ENCODE peak calls at places on chromosomes 12 and 14, in four cellular contexts. One of them, this sample, is unnamed.

GRCh38 chr12:124428792-124429281 is 133.9 kb downstream of the RFLNA start:
- DNase-seq in HepG2: no peak
- DNase-seq in HL-60: no peak
- DNase-seq in prostate gland: no peak
- DNase-seq in this sample: no peak

GRCh38 chr12:98808243-98808895 is 163.3 kb downstream of the APAF1 start:
- DNase-seq in HepG2: no peak
- DNase-seq in HL-60: no peak
- DNase-seq in prostate gland: no peak
- DNase-seq in this sample: no peak

GRCh38 chr14:68694516-68695235 is 98.2 kb downstream of the ZFP36L1 start:
- DNase-seq in HepG2: no peak
- DNase-seq in HL-60: no peak
- DNase-seq in prostate gland: no peak
- DNase-seq in this sample: peak

GRCh38 chr14:53128303-53128702 is 24.8 kb downstream of the DDHD1 start:
- DNase-seq in HepG2: no peak
- DNase-seq in HL-60: no peak
- DNase-seq in prostate gland: no peak
- DNase-seq in this sample: no peak

GRCh38 chr14:42869681-42870080 is 1263.0 kb downstream of the LRFN5 start:
- DNase-seq in HepG2: no peak
- DNase-seq in HL-60: no peak
- DNase-seq in prostate gland: no peak
- DNase-seq in this sample: no peak

GRCh38 chr14:52131640-52132320 is 62.9 kb upstream of the NID2 start:
- DNase-seq in HepG2: peak
- DNase-seq in HL-60: no peak
- DNase-seq in prostate gland: peak
- DNase-seq in this sample: peak

GRCh38 chr12:94832780-94833760 is 170.4 kb downstream of the NDUFA12 start:
- DNase-seq in HepG2: no peak
- DNase-seq in HL-60: no peak
- DNase-seq in prostate gland: no peak
- DNase-seq in this sample: no peak

GRCh38 chr14:34971381-34971780 is 11.4 kb upstream of the SRP54 start:
- DNase-seq in HepG2: no peak
- DNase-seq in HL-60: no peak
- DNase-seq in prostate gland: no peak
- DNase-seq in this sample: no peak

GRCh38 chr12:123519151-123520001 is 14.1 kb downstream of the RILPL1 start:
- DNase-seq in HepG2: peak
- DNase-seq in HL-60: no peak
- DNase-seq in prostate gland: peak
- DNase-seq in this sample: no peak

GRCh38 chr14:51860164-51860835 is at the start of gene GNG2:
- DNase-seq in HepG2: no peak
- DNase-seq in HL-60: peak
- DNase-seq in prostate gland: peak
- DNase-seq in this sample: peak

GRCh38 chr12:88142610-88142991 is 494 bp downstream of the TMTC3 start:
- DNase-seq in HepG2: peak
- DNase-seq in HL-60: no peak
- DNase-seq in prostate gland: peak
- DNase-seq in this sample: peak

GRCh38 chr12:71958993-71959588 is 20.4 kb downstream of the TPH2 start:
- DNase-seq in HepG2: no peak
- DNase-seq in HL-60: no peak
- DNase-seq in prostate gland: no peak
- DNase-seq in this sample: no peak

GRCh38 chr14:45198551-45198950 is 54.5 kb downstream of the MIS18BP1 start:
- DNase-seq in HepG2: no peak
- DNase-seq in HL-60: no peak
- DNase-seq in prostate gland: peak
- DNase-seq in this sample: no peak

GRCh38 chr12:53696655-53697321 is 20.9 kb upstream of the ATP5MC2 start:
- DNase-seq in HepG2: no peak
- DNase-seq in HL-60: no peak
- DNase-seq in prostate gland: no peak
- DNase-seq in this sample: no peak

GRCh38 chr12:39807043-39807442 is 187.4 kb upstream of the ABCD2 start:
- DNase-seq in HepG2: peak
- DNase-seq in HL-60: peak
- DNase-seq in prostate gland: no peak
- DNase-seq in this sample: no peak

GRCh38 chr12:68290126-68290525 is 36.7 kb upstream of the IL22 start:
- DNase-seq in HepG2: no peak
- DNase-seq in HL-60: no peak
- DNase-seq in prostate gland: no peak
- DNase-seq in this sample: no peak

GRCh38 chr12:120183211-120183631 is 11.3 kb downstream of the GCN1 start:
- DNase-seq in HepG2: no peak
- DNase-seq in HL-60: no peak
- DNase-seq in prostate gland: no peak
- DNase-seq in this sample: no peak

GRCh38 chr12:93698307-93699092 is 21.3 kb downstream of the CRADD start:
- DNase-seq in HepG2: peak
- DNase-seq in HL-60: no peak
- DNase-seq in prostate gland: no peak
- DNase-seq in this sample: no peak

GRCh38 chr14:92558319-92558718 is 44.7 kb downstream of the RIN3 start:
- DNase-seq in HepG2: no peak
- DNase-seq in HL-60: no peak
- DNase-seq in prostate gland: no peak
- DNase-seq in this sample: no peak

GRCh38 chr12:6957741-6958608 is 6.8 kb downstream of the PTPN6 start:
- DNase-seq in HepG2: no peak
- DNase-seq in HL-60: no peak
- DNase-seq in prostate gland: no peak
- DNase-seq in this sample: peak
- H3K27ac ChIP-seq in HepG2: no peak
- H3K27ac ChIP-seq in HL-60: peak
- H3K27ac ChIP-seq in prostate gland: no peak
- H3K27ac ChIP-seq in this sample: no peak

GRCh38 chr14:87432698-87433097 is 560.3 kb downstream of the GALC start:
- DNase-seq in HepG2: no peak
- DNase-seq in HL-60: no peak
- DNase-seq in prostate gland: no peak
- DNase-seq in this sample: no peak
- TF ChIP-seq POLR2AphosphoS5 in HepG2: no peak
- TF ChIP-seq POLR2AphosphoS5 in HL-60: no peak
- TF ChIP-seq POLR2AphosphoS5 in prostate gland: no peak
- TF ChIP-seq POLR2AphosphoS5 in this sample: no peak

DNA sequence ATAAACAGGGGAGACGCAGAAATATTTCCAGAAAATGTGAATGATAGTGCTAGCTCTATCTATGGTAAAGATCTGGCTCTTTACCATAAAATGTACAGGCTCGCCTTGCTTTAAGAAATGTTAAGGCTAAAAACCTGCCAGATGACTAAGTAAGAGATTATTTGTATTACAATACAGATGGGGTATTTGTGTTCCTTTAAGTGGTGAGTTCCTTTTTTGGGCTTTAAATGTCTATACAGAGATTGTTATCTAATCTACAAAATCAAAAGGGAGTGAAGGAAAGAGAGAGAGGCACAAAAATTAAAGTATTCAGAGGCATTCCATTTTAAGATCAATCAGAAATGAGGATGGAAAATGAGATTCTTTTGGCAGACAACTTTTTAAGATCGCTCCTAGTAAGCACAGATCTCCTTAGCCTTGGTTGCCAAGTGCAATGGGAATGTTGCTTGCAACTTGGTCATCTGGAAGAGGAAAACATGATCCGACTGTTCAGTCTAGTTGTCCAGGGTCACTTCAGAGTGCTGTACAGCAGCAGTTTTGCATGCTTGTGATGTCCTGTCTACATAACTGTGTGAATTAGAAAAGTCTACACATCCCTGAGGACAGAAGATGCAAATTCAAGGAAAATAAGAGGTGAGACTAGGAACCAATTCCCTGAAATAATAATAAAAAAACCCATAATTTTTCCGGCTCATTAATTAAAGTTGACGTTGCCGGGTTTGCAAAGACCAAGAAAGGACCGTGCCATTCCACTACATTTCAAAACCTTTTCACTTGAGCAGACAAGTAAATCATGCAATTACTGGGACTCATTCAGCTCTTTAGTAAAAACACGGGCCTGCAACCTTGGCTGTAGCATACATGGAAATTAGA is 380.8 kb downstream of the EGLN3 start:
- DNase-seq in HepG2: no peak
- DNase-seq in HL-60: no peak
- DNase-seq in prostate gland: no peak
- DNase-seq in this sample: no peak
- H3K27ac ChIP-seq in HepG2: no peak
- H3K27ac ChIP-seq in HL-60: no peak
- H3K27ac ChIP-seq in prostate gland: no peak
- H3K27ac ChIP-seq in this sample: no peak

GRCh38 chr14:50060871-50061663 is 55.3 kb downstream of the VCPKMT start:
- DNase-seq in HepG2: peak
- DNase-seq in HL-60: peak
- DNase-seq in prostate gland: peak
- DNase-seq in this sample: peak

GRCh38 chr14:50061664-50062437 is 54.5 kb downstream of the VCPKMT start:
- DNase-seq in HepG2: peak
- DNase-seq in HL-60: no peak
- DNase-seq in prostate gland: no peak
- DNase-seq in this sample: no peak

GRCh38 chr14:50064993-50065392 is 51.4 kb downstream of the VCPKMT start:
- DNase-seq in HepG2: no peak
- DNase-seq in HL-60: peak
- DNase-seq in prostate gland: no peak
- DNase-seq in this sample: no peak

GRCh38 chr14:50063876-50064420 is 52.4 kb downstream of the VCPKMT start:
- DNase-seq in HepG2: no peak
- DNase-seq in HL-60: no peak
- DNase-seq in prostate gland: no peak
- DNase-seq in this sample: no peak

DNA sequence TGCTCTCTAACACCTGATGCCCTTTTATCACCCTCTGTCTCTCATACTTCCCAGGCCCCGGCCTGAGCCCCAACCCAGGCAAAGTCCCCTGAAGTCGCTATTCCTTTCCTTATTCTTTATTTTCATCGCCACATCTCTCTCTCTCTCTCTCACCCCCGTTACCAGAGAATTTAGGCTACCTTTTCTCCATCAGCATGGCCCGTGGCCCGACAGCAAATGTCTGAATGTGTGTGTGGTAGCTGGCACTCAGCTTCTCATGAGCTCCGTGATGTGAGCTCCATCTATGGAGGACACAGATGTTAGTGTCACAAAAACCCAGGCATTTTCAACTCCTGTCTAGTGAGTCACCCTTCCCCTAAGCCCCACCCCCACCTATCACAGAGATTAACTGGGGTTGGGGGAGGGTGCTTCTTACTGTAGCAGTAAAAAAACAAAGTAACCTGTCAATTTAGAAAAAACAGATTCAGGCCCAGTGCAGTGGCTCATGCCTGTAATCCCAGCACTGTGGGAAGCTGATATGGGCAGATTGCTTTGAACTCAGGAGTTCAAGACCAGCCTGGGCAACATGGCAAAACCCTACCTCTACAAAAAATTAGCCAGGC is 53.8 kb downstream of the VCPKMT start:
- DNase-seq in HepG2: peak
- DNase-seq in HL-60: no peak
- DNase-seq in prostate gland: no peak
- DNase-seq in this sample: no peak
- TF ChIP-seq POLR2AphosphoS5 in HepG2: peak
- TF ChIP-seq POLR2AphosphoS5 in HL-60: no peak
- TF ChIP-seq POLR2AphosphoS5 in prostate gland: no peak
- TF ChIP-seq POLR2AphosphoS5 in this sample: no peak

GRCh38 chr12:64104376-64104775 is 117.7 kb downstream of the KICS2 start:
- DNase-seq in HepG2: no peak
- DNase-seq in HL-60: no peak
- DNase-seq in prostate gland: peak
- DNase-seq in this sample: peak

GRCh38 chr12:64107776-64108175 is 114.3 kb downstream of the KICS2 start:
- DNase-seq in HepG2: no peak
- DNase-seq in HL-60: no peak
- DNase-seq in prostate gland: no peak
- DNase-seq in this sample: no peak

GRCh38 chr12:64102339-64102738 is 119.8 kb downstream of the KICS2 start:
- DNase-seq in HepG2: no peak
- DNase-seq in HL-60: no peak
- DNase-seq in prostate gland: no peak
- DNase-seq in this sample: no peak

GRCh38 chr12:64105026-64105425 is 117.1 kb downstream of the KICS2 start:
- DNase-seq in HepG2: no peak
- DNase-seq in HL-60: no peak
- DNase-seq in prostate gland: peak
- DNase-seq in this sample: no peak

DNA sequence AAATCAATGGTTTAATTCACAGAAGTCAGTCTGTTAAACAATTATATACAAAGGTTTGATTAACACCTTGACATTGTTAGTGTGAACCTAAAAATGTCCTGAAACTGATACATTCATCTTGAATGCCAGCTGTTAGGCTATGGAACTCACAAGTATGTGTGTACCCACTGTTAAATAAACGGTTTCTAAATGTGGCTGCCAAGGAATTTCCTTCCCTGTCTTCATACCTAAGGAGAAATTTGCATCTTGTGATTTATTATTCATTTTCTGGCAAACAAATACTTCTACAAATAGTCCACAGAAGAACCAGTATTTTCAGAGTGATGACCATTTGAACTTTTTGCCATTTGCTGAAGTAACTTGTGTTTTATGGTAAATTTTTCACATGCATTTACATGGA is 118.3 kb downstream of the KICS2 start:
- DNase-seq in HepG2: no peak
- DNase-seq in HL-60: no peak
- DNase-seq in prostate gland: no peak
- DNase-seq in this sample: no peak
- H3K27ac ChIP-seq in HepG2: no peak
- H3K27ac ChIP-seq in HL-60: no peak
- H3K27ac ChIP-seq in prostate gland: no peak
- H3K27ac ChIP-seq in this sample: peak

DNA sequence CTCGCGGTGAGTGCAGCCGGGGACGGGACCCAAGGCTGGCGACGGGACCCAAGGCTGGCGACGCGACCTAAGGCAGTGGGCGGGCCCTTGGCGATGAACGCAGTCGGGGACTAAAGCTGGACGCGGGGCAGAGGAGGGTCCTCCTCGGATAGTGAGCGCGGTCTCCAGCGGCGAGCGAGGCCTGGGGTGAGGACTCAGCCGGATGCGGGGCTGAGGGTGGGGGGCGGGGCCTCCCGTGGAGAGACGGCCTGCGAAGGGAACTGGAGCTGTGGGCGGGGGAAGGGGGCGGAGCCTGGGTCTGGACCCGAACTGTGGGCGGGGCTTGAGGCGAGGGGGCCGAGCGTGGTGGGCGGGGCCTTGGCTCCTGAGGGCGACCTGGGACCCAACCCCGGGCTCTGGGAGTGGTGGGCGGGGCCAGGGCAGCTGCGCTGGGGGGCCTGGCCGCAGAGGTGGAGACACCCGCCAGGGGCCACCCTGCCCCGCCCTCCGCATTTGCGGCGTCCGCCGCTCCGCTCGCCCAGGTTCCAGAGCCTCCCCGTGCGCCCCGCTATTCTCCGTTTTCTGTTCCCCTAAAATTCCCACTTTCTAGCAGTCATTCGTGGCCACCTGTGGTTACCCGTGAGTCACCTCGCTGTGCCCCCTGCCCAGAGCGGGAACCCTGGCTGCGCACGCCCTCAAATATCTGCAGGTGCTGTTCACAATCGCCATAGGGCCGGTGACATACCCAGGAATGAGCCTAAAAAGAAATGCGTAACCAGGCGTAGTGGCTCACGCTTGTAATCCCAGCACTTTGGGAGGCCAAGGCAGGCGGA is 508 bp upstream of the BRF1 start:
- DNase-seq in HepG2: peak
- DNase-seq in HL-60: peak
- DNase-seq in prostate gland: peak
- DNase-seq in this sample: peak
- TF ChIP-seq POLR2AphosphoS5 in HepG2: peak
- TF ChIP-seq POLR2AphosphoS5 in HL-60: peak
- TF ChIP-seq POLR2AphosphoS5 in prostate gland: peak
- TF ChIP-seq POLR2AphosphoS5 in this sample: peak

This sample was measured in sigmoid colon.